ENCODE peak calls at places on chromosomes 4 and X, in five cellular contexts. Y is activated CD4-positive, alpha-beta T cell treated with anti-CD3 and anti-CD28 coated beads for 24 hours; X is ureter; H is Right ventricle myocardium superior; F is activated CD8-positive, alpha-beta memory T cell treated with anti-CD3 and anti-CD28 coated beads, Interleukin-2, amount 50 U/mL, for 48 hours. K is an unnamed sample.

GRCh38 chr4:109079731-109080130 is 222.7 kb downstream of the COL25A1 start:
- DNase-seq in Y (no peak), X (no peak), H (no peak), F (no peak), K (no peak)

GRCh38 chrX:38138157-38138556 is 82.5 kb downstream of the SRPX start:
- DNase-seq in Y (no peak), X (no peak), H (no peak), F (no peak), K (no peak)

GRCh38 chr4:175470141-175470540 is 341.9 kb downstream of the GPM6A start:
- DNase-seq in Y (no peak), X (no peak), H (no peak), F (no peak), K (no peak)

GRCh38 chr4:53937918-53938317 is 126.5 kb downstream of the CHIC2 start:
- DNase-seq in Y (no peak), X (no peak), H (no peak), F (no peak), K (no peak)

GRCh38 chrX:19800821-19801220 is 86.6 kb downstream of the SH3KBP1 start:
- DNase-seq in Y (no peak), X (no peak), H (no peak), F (no peak), K (no peak)

GRCh38 chr4:78019494-78019893 is 37.6 kb upstream of the FRAS1 start:
- DNase-seq in Y (no peak), X (no peak), H (no peak), F (no peak), K (no peak)

GRCh38 chr4:184064877-184065276 is 152.8 kb downstream of the ENPP6 start:
- DNase-seq in Y (no peak), X (no peak), H (no peak), F (no peak), K (no peak)

GRCh38 chrX:56499372-56499771 is 64.1 kb upstream of the UBQLN2 start:
- DNase-seq in Y (no peak), X (no peak), H (no peak), F (no peak), K (no peak)

GRCh38 chr4:147707892-147708672 is 23.8 kb upstream of the ARHGAP10 start:
- DNase-seq in Y (no peak), X (no peak), H (no peak), F (no peak), K (peak)

GRCh38 chrX:153867139-153867538 is 18.8 kb downstream of the L1CAM start:
- DNase-seq in Y (no peak), X (no peak), H (no peak), F (no peak), K (no peak)

GRCh38 chr4:37439809-37440518 is 195.4 kb downstream of the NWD2 start:
- DNase-seq in Y (no peak), X (no peak), H (no peak), F (no peak), K (no peak)

GRCh38 chrX:74579597-74580209 is 34.7 kb downstream of the RLIM start:
- DNase-seq in Y (no peak), X (no peak), H (no peak), F (no peak), K (no peak)